ENCODE peak calls at places on chromosome 5, in four cellular contexts. One of them, this sample, is unnamed. For H3K9me3, the result is how much of the 10 kb centered on the place peaks cover.

GRCh38 chr5:112240011-112240410 is 179.1 kb downstream of the EPB41L4A start:
- DNase-seq in AG04450: no peak
- DNase-seq in DND-41: no peak
- DNase-seq in neuronal stem cell: no peak
- DNase-seq in this sample: no peak

GRCh38 chr5:52017567-52017966 is 634.3 kb downstream of the ISL1 start:
- DNase-seq in neuronal stem cell: no peak
- DNase-seq in DND-41: no peak
- DNase-seq in AG04450: no peak
- DNase-seq in this sample: no peak

GRCh38 chr5:26847041-26847736 is 191.2 kb downstream of the CDH9 start:
- DNase-seq in neuronal stem cell: no peak
- DNase-seq in DND-41: no peak
- DNase-seq in AG04450: no peak
- DNase-seq in this sample: no peak

GRCh38 chr5:116585227-116585626 is 10.6 kb upstream of the SEMA6A start:
- DNase-seq in DND-41: no peak
- DNase-seq in AG04450: no peak
- DNase-seq in neuronal stem cell: no peak
- DNase-seq in this sample: no peak

GRCh38 chr5:142296914-142297417 is 27.9 kb downstream of the SPRY4 start:
- DNase-seq in neuronal stem cell: no peak
- DNase-seq in DND-41: no peak
- DNase-seq in AG04450: peak
- DNase-seq in this sample: no peak

GRCh38 chr5:96742519-96742918 is 65.2 kb downstream of the ERAP1 start:
- DNase-seq in AG04450: no peak
- DNase-seq in DND-41: no peak
- DNase-seq in neuronal stem cell: no peak
- DNase-seq in this sample: no peak

GRCh38 chr5:141817631-141818030 is 60.6 kb downstream of the PCDH1 start:
- DNase-seq in DND-41: no peak
- DNase-seq in AG04450: no peak
- DNase-seq in neuronal stem cell: no peak
- DNase-seq in this sample: no peak

GRCh38 chr5:59322887-59323286 is 570.6 kb downstream of the PDE4D start:
- DNase-seq in neuronal stem cell: no peak
- DNase-seq in AG04450: no peak
- DNase-seq in DND-41: no peak
- DNase-seq in this sample: no peak

GRCh38 chr5:153831976-153832375 is 206.7 kb downstream of the FAM114A2 start:
- DNase-seq in DND-41: no peak
- DNase-seq in AG04450: no peak
- DNase-seq in neuronal stem cell: no peak
- DNase-seq in this sample: peak

GRCh38 chr5:81773574-81773973 is 22.7 kb upstream of the SSBP2 start:
- DNase-seq in neuronal stem cell: no peak
- DNase-seq in AG04450: no peak
- DNase-seq in DND-41: no peak
- DNase-seq in this sample: no peak

GRCh38 chr5:141867139-141867538 is 11.1 kb downstream of the PCDH1 start:
- DNase-seq in neuronal stem cell: no peak
- DNase-seq in AG04450: no peak
- DNase-seq in DND-41: no peak
- DNase-seq in this sample: no peak

GRCh38 chr5:56669534-56670483 is 145.5 kb upstream of the MAP3K1 start:
- DNase-seq in AG04450: no peak
- DNase-seq in DND-41: no peak
- DNase-seq in neuronal stem cell: no peak
- DNase-seq in this sample: peak

GRCh38 chr5:166004006-166004405 is 2287.4 kb upstream of the WWC1 start:
- DNase-seq in neuronal stem cell: no peak
- DNase-seq in AG04450: no peak
- DNase-seq in DND-41: no peak
- DNase-seq in this sample: no peak

GRCh38 chr5:168734119-168734518 is 155.0 kb upstream of the PANK3 start:
- DNase-seq in DND-41: no peak
- DNase-seq in AG04450: no peak
- DNase-seq in neuronal stem cell: no peak
- DNase-seq in this sample: no peak

GRCh38 chr5:53407373-53407772 is 73.1 kb upstream of the FST start:
- DNase-seq in AG04450: no peak
- DNase-seq in neuronal stem cell: no peak
- DNase-seq in DND-41: no peak
- DNase-seq in this sample: no peak

GRCh38 chr5:90548069-90548593 is 10.5 kb upstream of the ADGRV1 start:
- DNase-seq in DND-41: no peak
- DNase-seq in neuronal stem cell: no peak
- DNase-seq in AG04450: no peak
- DNase-seq in this sample: no peak

GRCh38 chr5:916441-917293 is 24.0 kb downstream of the TRIP13 start:
- DNase-seq in neuronal stem cell: no peak
- DNase-seq in AG04450: no peak
- DNase-seq in DND-41: no peak
- DNase-seq in this sample: no peak

GRCh38 chr5:35822541-35822940 is 34.1 kb upstream of the IL7R start:
- DNase-seq in DND-41: peak
- DNase-seq in neuronal stem cell: no peak
- DNase-seq in AG04450: no peak
- DNase-seq in this sample: no peak

GRCh38 chr5:56123531-56124243 is 109.4 kb downstream of the ANKRD55 start:
- DNase-seq in AG04450: peak
- DNase-seq in neuronal stem cell: peak
- DNase-seq in DND-41: no peak
- DNase-seq in this sample: no peak

GRCh38 chr5:96687812-96688453 is 25.8 kb downstream of the CAST start:
- DNase-seq in DND-41: no peak
- DNase-seq in neuronal stem cell: no peak
- DNase-seq in AG04450: no peak
- DNase-seq in this sample: peak

GRCh38 chr5:142805339-142805738 is 35.2 kb downstream of the ARHGAP26 start:
- DNase-seq in DND-41: no peak
- DNase-seq in AG04450: no peak
- DNase-seq in neuronal stem cell: no peak
- DNase-seq in this sample: no peak

GRCh38 chr5:157511656-157512644 is 51.9 kb downstream of the NIPAL4 start:
- DNase-seq in DND-41: no peak
- DNase-seq in AG04450: peak
- DNase-seq in neuronal stem cell: no peak
- DNase-seq in this sample: no peak

GRCh38 chr5:44565872-44566271 is 176.7 kb upstream of the FGF10 start:
- DNase-seq in DND-41: no peak
- DNase-seq in AG04450: no peak
- DNase-seq in neuronal stem cell: no peak
- DNase-seq in this sample: no peak

GRCh38 chr5:37842048-37842447 is 2.2 kb upstream of the GDNF start:
- DNase-seq in AG04450: no peak
- DNase-seq in DND-41: no peak
- DNase-seq in neuronal stem cell: no peak
- DNase-seq in this sample: no peak

GRCh38 chr5:163460562-163461176 is at the start of gene HMMR:
- DNase-seq in DND-41: no peak
- DNase-seq in AG04450: no peak
- DNase-seq in neuronal stem cell: no peak
- DNase-seq in this sample: peak

GRCh38 chr5:98755406-98755805 is 18.1 kb upstream of the RGMB start:
- DNase-seq in neuronal stem cell: no peak
- DNase-seq in AG04450: no peak
- DNase-seq in DND-41: no peak
- DNase-seq in this sample: no peak

GRCh38 chr5:157497875-157498611 is 38.0 kb downstream of the NIPAL4 start:
- DNase-seq in AG04450: no peak
- DNase-seq in neuronal stem cell: no peak
- DNase-seq in DND-41: no peak
- DNase-seq in this sample: no peak

GRCh38 chr5:109784687-109785086 is 95.0 kb downstream of the MAN2A1 start:
- DNase-seq in AG04450: no peak
- DNase-seq in neuronal stem cell: no peak
- DNase-seq in DND-41: no peak
- DNase-seq in this sample: no peak

GRCh38 chr5:165779505-165779904 is 2274.1 kb downstream of the MAT2B start:
- DNase-seq in AG04450: no peak
- DNase-seq in DND-41: no peak
- DNase-seq in neuronal stem cell: no peak
- DNase-seq in this sample: no peak

GRCh38 chr5:73748510-73749410 is 122.8 kb downstream of the ARHGEF28 start:
- DNase-seq in neuronal stem cell: no peak
- DNase-seq in DND-41: no peak
- DNase-seq in AG04450: no peak
- DNase-seq in this sample: no peak

GRCh38 chr5:958701-959571 is 49.7 kb upstream of the NKD2 start:
- DNase-seq in neuronal stem cell: no peak
- DNase-seq in AG04450: no peak
- DNase-seq in DND-41: no peak
- DNase-seq in this sample: no peak

GRCh38 chr5:101370240-101370639 is 467.2 kb upstream of the ST8SIA4 start:
- DNase-seq in AG04450: no peak
- DNase-seq in neuronal stem cell: no peak
- DNase-seq in DND-41: no peak
- DNase-seq in this sample: no peak

GRCh38 chr5:76947064-76947463 is 5.8 kb upstream of the CRHBP start:
- DNase-seq in DND-41: no peak
- DNase-seq in neuronal stem cell: no peak
- DNase-seq in AG04450: no peak
- DNase-seq in this sample: no peak

GRCh38 chr5:38681966-38682365 is 125.5 kb upstream of the LIFR start:
- DNase-seq in AG04450: no peak
- DNase-seq in neuronal stem cell: no peak
- DNase-seq in DND-41: no peak
- DNase-seq in this sample: no peak

GRCh38 chr5:125410501-125411162 is 664.2 kb upstream of the ZNF608 start:
- DNase-seq in neuronal stem cell: no peak
- DNase-seq in DND-41: no peak
- DNase-seq in AG04450: no peak
- DNase-seq in this sample: no peak

GRCh38 chr5:141186897-141187512 is at the start of gene PCDHB9:
- DNase-seq in DND-41: peak
- DNase-seq in AG04450: no peak
- DNase-seq in neuronal stem cell: no peak
- DNase-seq in this sample: peak

GRCh38 chr5:180241600-180241999 is 32.6 kb upstream of the RASGEF1C start:
- DNase-seq in DND-41: no peak
- DNase-seq in AG04450: no peak
- DNase-seq in neuronal stem cell: no peak
- DNase-seq in this sample: no peak
- H3K9me3 ChIP-seq in DND-41: under half
- H3K9me3 ChIP-seq in AG04450: under half
- H3K9me3 ChIP-seq in neuronal stem cell: under half
- H3K9me3 ChIP-seq in this sample: under half

DNA sequence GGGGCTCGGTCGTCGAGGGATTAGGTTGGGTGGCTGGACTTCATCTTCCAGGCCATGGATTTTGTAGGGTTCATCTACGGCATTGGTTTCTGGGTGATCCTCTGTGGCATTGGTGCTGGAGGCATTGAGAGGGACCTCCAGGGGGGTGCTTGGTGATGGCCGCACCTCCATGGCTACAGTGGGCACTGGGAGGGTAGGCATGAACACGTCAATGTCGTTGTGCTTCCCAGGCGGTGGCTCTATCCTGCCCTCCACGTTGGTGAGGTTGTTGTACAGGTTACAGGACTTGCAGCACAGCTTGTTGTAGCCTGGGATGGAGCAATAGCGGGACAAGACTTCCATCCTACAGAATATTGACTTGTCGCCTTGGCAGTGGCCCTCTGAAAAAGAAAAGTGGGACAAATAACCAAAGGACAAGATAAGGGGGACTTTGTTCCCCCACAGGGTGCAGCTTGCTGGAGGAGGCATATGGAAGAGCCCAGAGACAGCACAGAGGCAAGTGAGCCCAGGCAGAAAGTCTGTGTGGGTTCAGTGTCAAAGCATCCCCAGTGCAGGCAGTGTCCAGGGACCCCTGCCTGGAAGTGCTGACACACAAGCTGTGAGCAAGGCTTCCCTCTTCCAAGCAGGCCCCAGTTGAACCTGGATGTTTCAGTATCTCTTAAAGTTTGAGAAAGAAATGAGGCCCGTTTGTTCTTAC is 53.9 kb downstream of the ZNF354C start:
- DNase-seq in AG04450: no peak
- DNase-seq in DND-41: no peak
- DNase-seq in neuronal stem cell: no peak
- DNase-seq in this sample: no peak
- H3K9me3 ChIP-seq in AG04450: half or more
- H3K9me3 ChIP-seq in DND-41: under half
- H3K9me3 ChIP-seq in neuronal stem cell: under half
- H3K9me3 ChIP-seq in this sample: under half

GRCh38 chr5:15082096-15082495 is 210.5 kb upstream of the ANKH start:
- DNase-seq in AG04450: no peak
- DNase-seq in DND-41: no peak
- DNase-seq in neuronal stem cell: no peak
- DNase-seq in this sample: no peak
- H3K9me3 ChIP-seq in AG04450: under half
- H3K9me3 ChIP-seq in DND-41: under half
- H3K9me3 ChIP-seq in neuronal stem cell: under half
- H3K9me3 ChIP-seq in this sample: under half

GRCh38 chr5:4189317-4189716 is 593.7 kb downstream of the IRX1 start:
- DNase-seq in AG04450: no peak
- DNase-seq in DND-41: no peak
- DNase-seq in neuronal stem cell: no peak
- DNase-seq in this sample: no peak

GRCh38 chr5:4182144-4182543 is 586.5 kb downstream of the IRX1 start:
- DNase-seq in neuronal stem cell: no peak
- DNase-seq in AG04450: no peak
- DNase-seq in DND-41: peak
- DNase-seq in this sample: no peak

GRCh38 chr5:4188704-4189103 is 593.1 kb downstream of the IRX1 start:
- DNase-seq in DND-41: no peak
- DNase-seq in neuronal stem cell: no peak
- DNase-seq in AG04450: no peak
- DNase-seq in this sample: no peak

GRCh38 chr5:4191024-4191423 is 595.4 kb downstream of the IRX1 start:
- DNase-seq in neuronal stem cell: no peak
- DNase-seq in AG04450: no peak
- DNase-seq in DND-41: no peak
- DNase-seq in this sample: no peak

DNA sequence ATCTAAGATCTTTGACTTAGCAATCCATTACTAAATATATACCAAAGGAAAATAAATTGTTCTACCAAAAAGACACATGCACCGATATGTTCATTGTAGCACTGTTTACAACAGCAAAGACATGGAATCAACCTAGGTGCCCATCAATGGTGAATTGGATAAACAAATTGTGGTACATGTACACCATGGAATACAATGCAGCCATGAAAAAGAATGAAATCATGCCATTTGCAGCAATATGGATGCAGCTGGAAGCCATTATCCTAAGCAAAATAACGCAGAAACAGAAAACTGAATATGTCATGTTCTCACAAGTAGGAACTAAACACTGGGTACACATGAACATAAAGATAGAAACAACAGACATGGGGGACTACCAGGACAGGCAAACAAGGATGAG is 589.5 kb downstream of the IRX1 start:
- DNase-seq in DND-41: no peak
- DNase-seq in AG04450: no peak
- DNase-seq in neuronal stem cell: no peak
- DNase-seq in this sample: no peak
- H3K9me3 ChIP-seq in DND-41: under half
- H3K9me3 ChIP-seq in AG04450: under half
- H3K9me3 ChIP-seq in neuronal stem cell: under half
- H3K9me3 ChIP-seq in this sample: under half

GRCh38 chr5:2302169-2302568 is 419.4 kb upstream of the IRX4 start:
- DNase-seq in AG04450: no peak
- DNase-seq in neuronal stem cell: no peak
- DNase-seq in DND-41: no peak
- DNase-seq in this sample: no peak
- H3K9me3 ChIP-seq in AG04450: half or more
- H3K9me3 ChIP-seq in neuronal stem cell: under half
- H3K9me3 ChIP-seq in DND-41: under half
- H3K9me3 ChIP-seq in this sample: under half